ENCODE peak calls at places on chromosomes 6 and 20, in seven cellular contexts. C is adrenal gland, V is A549, T is foreskin fibroblast, B is upper lobe of right lung, S is HL-60, M is mesendoderm. H is an unnamed sample.

GRCh38 chr6:107561325-107561724 is 71.4 kb downstream of the SOBP start:
- DNase-seq in C (peak), V (no peak), T (no peak), B (no peak), S (no peak), M (no peak), H (no peak)

GRCh38 chr6:106927531-106928398 is 46.8 kb downstream of the CD24 start:
- DNase-seq in C (peak), V (peak), T (peak), B (peak), S (no peak), M (peak), H (peak)

GRCh38 chr6:27161946-27162603 is 85.4 kb upstream of the PRSS16 start:
- DNase-seq in C (peak), V (peak), T (peak), B (no peak), S (no peak), M (no peak), H (peak)

GRCh38 chr20:41141153-41141815 is 3.9 kb downstream of the PLCG1 start:
- DNase-seq in C (peak), V (no peak), T (peak), B (peak), S (no peak), M (no peak), H (no peak)

GRCh38 chr6:113182370-113183141 is 674.6 kb upstream of the MARCKS start:
- DNase-seq in C (no peak), V (peak), T (peak), B (no peak), S (no peak), M (peak), H (peak)

GRCh38 chr20:11982289-11982957 is 64.7 kb downstream of the BTBD3 start:
- DNase-seq in C (no peak), V (peak), T (no peak), B (no peak), S (no peak), M (no peak), H (no peak)

GRCh38 chr20:48970681-48971370 is 49.3 kb downstream of the ARFGEF2 start:
- DNase-seq in C (peak), V (no peak), T (no peak), B (no peak), S (no peak), M (peak), H (no peak)

GRCh38 chr20:63220696-63221399 is 4.9 kb upstream of the YTHDF1 start:
- DNase-seq in C (no peak), V (no peak), T (no peak), B (no peak), S (no peak), M (no peak), H (no peak)

GRCh38 chr6:118297821-118298220 is 250.3 kb upstream of the PLN start:
- DNase-seq in C (no peak), V (no peak), T (no peak), B (no peak), S (no peak), M (peak), H (peak)

GRCh38 chr20:59250293-59250692 is 50.1 kb upstream of the EDN3 start:
- DNase-seq in C (no peak), V (no peak), T (no peak), B (no peak), S (no peak), M (no peak), H (no peak)

GRCh38 chr6:45650527-45651135 is 272.9 kb upstream of the SUPT3H start:
- DNase-seq in C (no peak), V (peak), T (peak), B (no peak), S (no peak), M (peak), H (no peak)

GRCh38 chr20:45969712-45970634 is 2.0 kb downstream of the ZNF335 start:
- DNase-seq in C (no peak), V (peak), T (peak), B (peak), S (no peak), M (peak), H (peak)

GRCh38 chr6:62150048-62150663 is 135.9 kb downstream of the KHDRBS2 start:
- DNase-seq in C (peak), V (peak), T (peak), B (no peak), S (peak), M (peak), H (peak)

GRCh38 chr6:39415482-39415881 is 93.0 kb upstream of the KCNK16 start:
- DNase-seq in C (no peak), V (no peak), T (no peak), B (no peak), S (no peak), M (no peak), H (no peak)

GRCh38 chr6:109513571-109514071 is 30.6 kb upstream of the ZBTB24 start:
- DNase-seq in C (no peak), V (peak), T (peak), B (no peak), S (no peak), M (peak), H (no peak)

GRCh38 chr6:131212024-131212423 is 76.8 kb downstream of the AKAP7 start:
- DNase-seq in C (no peak), V (no peak), T (peak), B (no peak), S (no peak), M (no peak), H (no peak)

GRCh38 chr6:109580519-109580918 is 97.5 kb upstream of the ZBTB24 start:
- DNase-seq in C (no peak), V (peak), T (peak), B (no peak), S (no peak), M (peak), H (peak)

GRCh38 chr6:2982464-2983121 is 11.2 kb upstream of the SERPINB6 start:
- DNase-seq in C (no peak), V (no peak), T (no peak), B (no peak), S (no peak), M (no peak), H (no peak)

GRCh38 chr6:44542401-44543116 is 155.1 kb downstream of the CDC5L start:
- DNase-seq in C (peak), V (no peak), T (peak), B (no peak), S (no peak), M (peak), H (peak)

GRCh38 chr20:48829940-48830339 is 2.1 kb upstream of the PREX1 start:
- DNase-seq in C (no peak), V (no peak), T (no peak), B (no peak), S (no peak), M (no peak), H (no peak)

GRCh38 chr20:9339708-9340107 is 174.7 kb upstream of the LAMP5 start:
- DNase-seq in C (no peak), V (no peak), T (no peak), B (no peak), S (no peak), M (no peak), H (no peak)

GRCh38 chr20:44736170-44737021 is 9.3 kb upstream of the KCNK15 start:
- DNase-seq in C (peak), V (peak), T (peak), B (no peak), S (peak), M (peak), H (peak)

GRCh38 chr20:59144179-59144830 is 19.3 kb upstream of the ZNF831 start:
- DNase-seq in C (no peak), V (no peak), T (no peak), B (no peak), S (no peak), M (no peak), H (no peak)

GRCh38 chr20:57431539-57431835 is 40.3 kb downstream of the RBM38 start:
- DNase-seq in C (no peak), V (no peak), T (no peak), B (no peak), S (no peak), M (no peak), H (no peak)

GRCh38 chr20:58749979-58750378 is 57.4 kb downstream of the NPEPL1 start:
- DNase-seq in C (no peak), V (no peak), T (no peak), B (no peak), S (no peak), M (no peak), H (no peak)

GRCh38 chr6:132764370-132764769 is 6.7 kb upstream of the VNN2 start:
- DNase-seq in C (peak), V (peak), T (peak), B (no peak), S (no peak), M (peak), H (peak)

GRCh38 chr6:117137711-117138110 is 127.6 kb upstream of the VGLL2 start:
- DNase-seq in C (no peak), V (no peak), T (no peak), B (no peak), S (no peak), M (no peak), H (no peak)

GRCh38 chr6:107113460-107114212 is 1.7 kb downstream of the BEND3 start:
- DNase-seq in C (no peak), V (no peak), T (no peak), B (no peak), S (no peak), M (no peak), H (no peak)

GRCh38 chr20:4171538-4172116 is 156.3 kb upstream of the RNF24 start:
- DNase-seq in C (no peak), V (peak), T (peak), B (no peak), S (no peak), M (peak), H (no peak)

GRCh38 chr6:157885876-157886275 is 62.8 kb downstream of the SNX9 start:
- DNase-seq in C (no peak), V (no peak), T (no peak), B (no peak), S (no peak), M (no peak), H (no peak)

GRCh38 chr20:57055345-57055744 is 211.1 kb downstream of the BMP7 start:
- DNase-seq in C (no peak), V (no peak), T (no peak), B (peak), S (no peak), M (no peak), H (no peak)

DNA sequence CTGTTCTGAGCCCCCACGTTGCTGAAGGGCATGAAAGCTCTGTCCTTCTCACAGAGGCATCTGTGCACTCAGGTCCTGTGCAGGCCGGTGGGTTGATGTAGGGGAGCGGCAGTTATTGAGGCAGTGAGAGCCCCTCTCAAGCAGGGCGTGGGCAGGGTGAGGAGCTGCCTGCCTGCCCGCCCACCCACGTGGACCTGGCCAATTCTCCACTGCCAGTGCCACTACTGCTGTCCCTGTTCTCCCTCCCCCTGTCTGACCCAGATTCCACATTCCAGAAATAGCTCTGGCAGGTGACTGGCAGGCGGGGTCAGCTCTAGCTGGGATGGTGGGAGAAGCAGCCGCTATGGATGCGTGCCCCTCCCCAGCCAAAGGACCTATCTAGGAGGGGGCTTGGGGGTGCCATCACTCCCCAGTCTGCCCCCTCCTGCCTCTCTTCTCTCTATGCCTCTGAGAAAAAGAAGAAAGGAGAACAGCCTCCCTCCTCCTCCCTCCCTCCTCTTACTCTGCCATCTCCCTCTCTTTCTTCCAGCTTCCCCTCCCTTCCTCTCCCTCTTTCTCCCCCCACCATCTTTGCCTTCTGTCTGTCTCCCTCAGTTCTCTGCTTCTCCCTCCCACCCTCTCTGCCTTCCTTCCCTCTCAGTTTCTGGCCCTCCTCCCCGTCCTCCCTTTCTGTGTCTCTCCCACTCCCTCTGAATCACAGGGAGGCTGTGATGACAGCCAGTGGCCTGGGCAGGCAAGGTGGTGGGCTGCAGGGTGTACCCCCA is 86.5 kb upstream of the MYL9 start:
- DNase-seq in C (peak), V (no peak), T (no peak), B (peak), S (no peak), M (peak), H (no peak)
- H3K4me3 ChIP-seq in C (no peak), V (no peak), T (no peak), B (no peak), S (no peak), M (no peak), H (no peak)

DNA sequence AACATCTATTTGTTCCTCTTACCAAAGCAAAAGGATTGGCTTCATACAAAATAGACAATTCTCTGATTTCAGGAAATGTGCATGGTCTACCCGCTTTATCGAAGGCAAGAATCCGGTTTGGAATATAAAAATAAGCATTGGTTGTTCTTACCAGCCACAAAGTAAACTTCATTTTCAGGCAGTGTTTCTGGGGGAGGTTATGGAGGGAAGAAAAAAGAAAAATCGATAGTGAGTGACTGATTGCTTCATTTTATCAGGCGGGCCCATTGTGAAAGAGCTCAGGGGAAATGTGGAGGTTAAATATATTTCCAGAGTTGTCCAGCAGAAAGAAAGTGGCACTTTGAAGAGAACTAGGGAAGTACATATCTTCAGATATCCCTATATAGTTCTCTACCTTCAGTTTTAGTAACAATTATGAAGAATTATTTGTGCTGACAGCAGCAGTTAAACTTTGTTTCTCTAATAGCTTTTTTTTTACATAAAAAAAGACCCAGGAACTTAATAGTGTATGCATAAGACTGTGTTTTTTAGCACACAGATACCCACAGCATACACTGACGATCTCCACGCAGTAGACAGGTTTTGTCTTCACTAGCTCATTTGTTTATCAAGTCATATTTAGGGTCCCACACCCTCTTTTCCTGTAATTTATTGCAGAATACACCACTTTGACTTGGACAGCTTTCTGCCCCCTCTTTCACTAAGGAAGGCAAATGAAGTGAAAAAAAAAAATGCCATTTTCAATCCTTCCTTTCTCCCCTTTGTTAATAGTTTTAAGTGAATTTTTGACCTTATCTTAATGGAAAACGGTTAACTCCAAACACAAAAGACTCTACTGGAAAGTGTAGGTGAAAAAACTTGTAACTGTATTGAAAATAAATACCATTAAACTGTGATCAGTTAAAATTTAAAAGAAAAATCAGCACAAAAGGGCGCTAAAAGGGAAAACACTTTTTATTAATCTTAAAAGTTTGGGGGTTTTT is 2.9 kb downstream of the POU3F2 start:
- DNase-seq in C (no peak), V (no peak), T (no peak), B (no peak), S (no peak), M (no peak), H (no peak)
- H3K4me3 ChIP-seq in C (no peak), V (no peak), T (no peak), B (no peak), S (no peak), M (no peak), H (peak)

GRCh38 chr6:392441-393390 is 1.2 kb downstream of the IRF4 start:
- DNase-seq in C (no peak), V (no peak), T (peak), B (no peak), S (no peak), M (peak), H (no peak)

GRCh38 chr6:391559-392440 is at the start of gene IRF4:
- DNase-seq in C (no peak), V (no peak), T (peak), B (no peak), S (no peak), M (peak), H (no peak)

GRCh38 chr6:394641-395289 is 3.2 kb downstream of the IRF4 start:
- DNase-seq in C (no peak), V (no peak), T (no peak), B (no peak), S (no peak), M (no peak), H (no peak)

GRCh38 chr6:395432-396125 is 4.0 kb downstream of the IRF4 start:
- DNase-seq in C (no peak), V (no peak), T (peak), B (no peak), S (no peak), M (peak), H (no peak)

DNA sequence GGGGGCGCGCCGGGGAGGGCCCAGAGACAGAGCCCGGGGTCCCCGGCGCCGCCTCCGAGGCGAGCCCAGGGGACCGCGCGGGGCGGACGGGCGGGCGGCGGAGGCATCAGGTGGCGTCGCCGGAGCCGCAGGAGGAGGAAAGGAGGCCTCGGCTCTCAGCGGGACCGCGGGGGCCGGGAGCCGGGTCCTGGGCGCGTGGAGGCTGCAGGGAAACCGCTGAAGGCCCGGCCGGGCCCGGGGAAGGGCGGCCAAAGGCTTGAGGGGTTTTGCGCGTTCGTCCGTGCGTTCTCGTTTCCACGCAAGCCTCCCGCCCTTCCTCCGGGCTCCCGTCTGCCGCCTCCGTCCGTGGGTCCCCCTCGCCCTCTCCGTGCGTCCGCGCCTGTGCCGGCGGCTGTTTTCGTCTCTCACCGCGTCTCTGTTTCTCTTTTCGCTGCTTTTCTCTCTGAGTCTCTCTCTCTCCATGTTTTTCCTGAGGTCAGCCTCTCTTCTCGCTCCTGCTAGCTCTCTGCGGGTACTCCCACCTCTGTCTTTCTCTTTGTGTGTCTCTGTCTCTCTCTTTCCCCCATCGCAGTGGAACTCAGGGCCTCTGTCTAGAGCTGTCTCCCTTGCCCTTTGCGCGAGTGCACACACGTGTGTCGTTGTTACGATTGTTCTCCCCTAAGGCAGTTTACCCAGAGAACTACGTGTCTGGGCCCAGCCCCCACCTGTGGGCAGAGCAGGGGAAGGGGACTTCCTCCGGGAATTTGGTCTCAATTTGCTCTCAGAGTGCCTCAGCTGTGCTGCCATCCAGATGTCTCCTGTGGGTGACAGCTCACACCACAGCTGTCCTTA is 2.1 kb downstream of the IRF4 start:
- DNase-seq in C (no peak), V (no peak), T (peak), B (no peak), S (no peak), M (peak), H (no peak)
- H3K4me3 ChIP-seq in C (peak), V (no peak), T (no peak), B (peak), S (no peak), M (no peak), H (no peak)

GRCh38 chr6:169035381-169036280 is 218.0 kb downstream of the THBS2 start:
- DNase-seq in C (no peak), V (no peak), T (peak), B (peak), S (no peak), M (no peak), H (no peak)
- H3K4me3 ChIP-seq in C (no peak), V (no peak), T (no peak), B (no peak), S (no peak), M (no peak), H (no peak)

DNA sequence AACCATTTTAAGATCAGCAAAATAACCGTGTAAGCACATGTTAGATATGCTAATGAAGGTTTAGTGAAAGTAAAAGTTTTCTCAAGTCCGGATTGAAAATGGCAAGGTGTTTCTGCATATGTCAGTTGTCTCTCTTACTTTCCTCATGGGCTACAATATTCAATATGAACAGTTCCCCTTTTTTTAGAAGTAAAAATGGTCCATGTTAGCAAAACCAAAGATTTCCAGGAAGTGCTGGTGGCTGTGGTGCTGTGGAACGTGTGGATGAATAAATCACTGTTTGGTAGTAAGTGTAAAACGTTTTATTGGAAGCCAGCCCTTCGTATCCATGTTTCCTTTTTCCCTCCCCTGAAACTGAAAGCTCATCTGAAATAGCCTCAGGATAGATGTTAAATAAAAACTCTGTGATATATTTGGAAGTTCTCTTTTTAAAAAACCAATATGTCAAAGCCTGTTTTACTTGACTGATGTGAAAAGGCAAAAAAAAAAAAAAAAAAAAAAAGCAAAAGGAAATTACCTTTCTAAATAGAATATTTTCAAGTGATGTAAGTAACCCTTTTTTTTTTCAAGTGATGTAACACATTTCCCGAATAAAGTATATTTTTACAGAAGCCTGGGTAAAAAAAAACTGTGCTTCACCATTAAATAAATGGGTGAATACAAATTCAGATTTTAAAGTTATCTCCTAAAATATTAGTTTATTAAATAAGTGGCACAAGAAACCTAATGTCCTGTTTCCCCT is 41.9 kb downstream of the PLEKHG1 start:
- DNase-seq in C (no peak), V (no peak), T (peak), B (no peak), S (no peak), M (no peak), H (peak)
- H3K4me3 ChIP-seq in C (peak), V (no peak), T (no peak), B (peak), S (no peak), M (no peak), H (peak)

H was measured in A673.